ENCODE peak calls at places on chromosome X, in eight cellular contexts. R is uterus, W is HL-60, N is A549, P is neural progenitor cell, A is right lobe of liver, D is mucosa of descending colon, C is HepG2. K is an unnamed sample.

GRCh38 chrX:102154218-102154860 is 1.4 kb downstream of the BEX5 start:
- DNase-seq in W (no peak), P (peak; percentile 31), D (peak; percentile 9), N (no peak), R (no peak), A (no peak), C (no peak), K (no peak)

GRCh38 chrX:14920196-14920595 is 47.0 kb downstream of the MOSPD2 start:
- DNase-seq in A (no peak), C (no peak), W (no peak), D (no peak), R (no peak), N (no peak), P (no peak), K (no peak)

GRCh38 chrX:48278958-48279357 is 23.8 kb downstream of the SSX1 start:
- DNase-seq in D (no peak), R (no peak), W (no peak), N (peak; percentile 30), C (peak; percentile 0), A (no peak), P (no peak), K (peak; percentile 6)

GRCh38 chrX:5876984-5877655 is 351.5 kb downstream of the NLGN4X start:
- DNase-seq in D (peak; percentile 2), N (peak; percentile 30), A (no peak), P (peak; percentile 61), C (peak; percentile 0), R (no peak), W (peak; percentile 35), K (peak; percentile 20)

GRCh38 chrX:15903186-15903681 is 48.6 kb upstream of the AP1S2 start:
- DNase-seq in C (no peak), R (no peak), D (no peak), A (no peak), P (no peak), W (peak; percentile 60), N (no peak), K (no peak)

GRCh38 chrX:39438603-39439602 is 637.6 kb downstream of the MID1IP1 start:
- DNase-seq in D (no peak), P (peak; percentile 30), C (no peak), N (no peak), R (no peak), A (no peak), W (no peak), K (no peak)

GRCh38 chrX:129798888-129799287 is 19.1 kb downstream of the SASH3 start:
- DNase-seq in R (no peak), A (no peak), D (no peak), W (no peak), P (no peak), C (no peak), N (no peak), K (no peak)

GRCh38 chrX:37380920-37381319 is 31.8 kb downstream of the PRRG1 start:
- DNase-seq in C (peak; percentile 25), A (no peak), R (no peak), N (peak; percentile 39), P (no peak), W (no peak), D (peak; percentile 54), K (no peak)

GRCh38 chrX:17415242-17415815 is 40.3 kb downstream of the NHS start:
- DNase-seq in A (no peak), D (no peak), P (no peak), C (no peak), N (no peak), R (no peak), W (no peak), K (no peak)

GRCh38 chrX:65643786-65644111 is 23.7 kb upstream of the MSN start:
- DNase-seq in R (no peak), A (no peak), P (no peak), C (no peak), N (no peak), W (no peak), D (no peak), K (no peak)

GRCh38 chrX:9503261-9503660 is 38.4 kb downstream of the TBL1X start:
- DNase-seq in D (no peak), R (no peak), A (no peak), C (no peak), N (no peak), P (no peak), W (no peak), K (no peak)

GRCh38 chrX:24482823-24483410 is 17.8 kb downstream of the PDK3 start:
- DNase-seq in A (no peak), N (no peak), P (no peak), C (no peak), R (no peak), D (no peak), W (no peak), K (no peak)

GRCh38 chrX:138885886-138886285 is 174.4 kb upstream of the FGF13 start:
- DNase-seq in W (no peak), A (no peak), P (no peak), C (no peak), N (no peak), R (no peak), D (no peak), K (no peak)

GRCh38 chrX:32896132-32896531 is 315.2 kb downstream of the DMD start:
- DNase-seq in N (no peak), D (no peak), C (no peak), A (no peak), W (no peak), R (no peak), P (no peak), K (no peak)

GRCh38 chrX:118373538-118373937 is 27.6 kb downstream of the WDR44 start:
- DNase-seq in P (peak; percentile 25), R (no peak), A (peak; percentile 45), D (no peak), C (peak; percentile 30), N (no peak), W (no peak), K (no peak)

GRCh38 chrX:44842555-44843317 is 1.1 kb upstream of the DUSP21 start:
- DNase-seq in A (no peak), N (no peak), D (no peak), C (peak; percentile 5), R (no peak), P (no peak), W (no peak), K (no peak)

GRCh38 chrX:131262200-131262599 is 26.9 kb downstream of the IGSF1 start:
- DNase-seq in N (no peak), C (no peak), R (no peak), D (no peak), P (no peak), A (no peak), W (no peak), K (no peak)

DNA sequence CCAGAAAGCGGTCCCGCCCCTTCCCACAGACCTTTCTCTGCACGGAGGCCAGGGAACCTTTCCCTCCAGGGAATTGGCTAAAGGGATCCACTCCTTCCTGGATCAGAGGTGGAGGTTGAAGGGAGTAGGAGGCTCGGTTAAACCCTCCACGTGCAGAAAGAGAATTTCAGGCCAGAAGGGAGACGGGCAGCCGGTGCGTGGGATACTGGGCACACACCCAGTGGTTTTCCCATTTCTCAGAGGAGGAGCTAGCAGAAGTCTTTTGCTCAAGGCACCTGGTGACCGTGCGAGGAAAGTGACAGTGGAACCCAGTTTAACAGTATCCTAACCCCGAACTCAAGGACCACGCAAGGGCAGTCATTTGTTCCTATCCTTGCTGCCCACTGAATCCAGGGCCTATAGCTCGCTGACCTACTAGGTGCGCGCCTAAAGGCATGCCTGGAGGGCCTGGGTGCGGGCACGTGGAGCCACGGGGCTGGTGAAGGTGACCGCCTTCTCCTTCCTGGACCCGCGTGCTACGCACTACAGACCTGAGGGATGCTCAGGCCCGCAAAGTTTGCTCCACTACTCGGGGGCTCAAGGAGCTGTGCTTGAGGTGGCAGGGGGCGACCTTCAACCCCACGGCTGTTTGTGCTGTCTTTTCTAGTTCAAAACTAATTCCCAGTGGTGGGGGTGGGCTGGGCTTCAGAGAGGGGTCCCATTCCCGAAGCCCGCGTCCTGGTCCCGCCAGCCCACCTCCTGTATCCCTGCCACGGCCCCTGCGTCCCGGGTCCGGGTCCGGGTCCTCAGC is 584 bp upstream of the AFF2 start:
- DNase-seq in C (no peak), N (no peak), D (no peak), W (no peak), A (no peak), P (no peak), R (no peak), K (no peak)
- H3K4me3 ChIP-seq in C (no peak overlapping the region), N (no peak overlapping the region), D (no peak overlapping the region), W (peak overlapping the region; percentile 16), A (no peak overlapping the region), P (peak overlapping the region; percentile 36), R (no peak overlapping the region), K (no peak overlapping the region)

DNA sequence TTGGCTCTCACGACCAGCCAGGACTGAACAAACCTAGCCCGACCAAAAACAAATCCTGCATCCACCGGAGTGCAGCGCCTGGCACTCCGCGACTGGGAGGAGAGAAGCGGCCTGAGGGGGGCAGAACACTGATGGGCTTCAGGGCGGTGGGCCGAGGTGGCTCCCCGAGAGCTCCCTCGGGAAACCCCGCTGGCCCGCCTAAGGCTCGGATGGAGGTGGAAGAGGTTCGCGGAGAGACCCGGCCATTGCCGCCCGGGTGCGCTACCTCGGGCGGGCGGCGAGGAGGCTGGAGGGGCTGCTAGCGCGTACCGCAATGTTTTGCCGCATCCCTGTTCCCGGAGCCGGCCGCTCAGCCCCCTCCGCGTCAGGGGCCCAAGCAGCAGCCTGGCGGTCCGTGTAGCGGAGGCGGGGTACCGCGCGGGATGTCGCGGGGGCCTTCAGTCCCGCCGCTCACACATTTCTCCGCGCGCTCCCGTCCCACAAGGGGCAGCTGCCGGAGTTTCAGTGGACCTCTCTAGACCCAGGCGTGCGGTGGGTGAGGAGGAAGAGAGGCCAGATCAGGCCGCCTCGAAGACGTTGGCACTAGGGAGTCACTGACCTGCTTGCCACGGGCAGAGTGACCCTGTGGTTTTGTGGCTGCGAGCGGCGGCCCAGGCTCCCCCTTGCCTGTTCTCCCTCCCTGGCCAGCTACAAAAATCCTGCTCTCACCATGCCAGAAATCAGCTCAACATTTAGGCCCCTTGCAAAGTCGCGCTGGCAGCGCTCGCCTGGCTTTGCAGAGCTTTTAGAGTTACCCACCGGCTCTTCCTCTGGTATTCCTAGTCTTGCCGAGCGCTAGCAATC is 2.1 kb downstream of the SLITRK4 start:
- DNase-seq in D (no peak), W (no peak), N (no peak), C (no peak), P (peak; percentile 46), R (no peak), A (no peak), K (no peak)
- H3K4me3 ChIP-seq in D (no peak overlapping the region), W (no peak overlapping the region), N (no peak overlapping the region), C (no peak overlapping the region), P (peak overlapping the region; percentile 60), R (peak overlapping the region; percentile 9), A (peak overlapping the region; percentile 26), K (peak overlapping the region; percentile 45)

DNA sequence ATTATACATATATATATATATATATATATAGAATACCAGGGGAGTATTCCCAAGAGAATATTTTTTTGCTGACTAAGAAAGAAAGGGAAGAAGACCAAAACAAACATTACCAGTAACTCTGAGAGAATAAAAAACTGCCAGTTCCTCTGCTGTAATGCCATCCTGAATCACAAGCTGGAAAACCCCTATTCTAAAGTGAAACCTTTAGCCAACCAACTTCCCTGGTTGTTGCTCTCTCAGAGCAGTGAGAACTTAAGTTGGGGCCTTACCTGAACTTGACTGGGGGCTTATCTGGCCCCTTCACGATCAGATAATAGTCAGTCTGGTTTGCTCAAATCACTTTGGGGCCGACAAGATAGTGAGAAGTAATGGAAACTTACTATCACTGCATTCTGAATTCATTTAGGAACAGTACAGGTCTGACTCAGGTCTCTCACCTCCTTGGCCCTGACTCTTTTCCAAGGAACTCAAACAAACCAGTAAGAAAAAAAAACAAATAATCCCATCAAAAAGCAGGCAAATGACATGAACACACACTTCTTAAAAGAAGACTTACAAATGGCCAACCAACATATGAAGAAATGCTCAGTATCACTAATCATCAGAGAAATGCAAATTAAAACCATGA is 62.5 kb downstream of the CD40LG start:
- DNase-seq in D (no peak), P (no peak), A (no peak), W (no peak), N (no peak), C (no peak), R (no peak), K (no peak)
- H3K4me3 ChIP-seq in D (no peak overlapping the region), P (no peak overlapping the region), A (no peak overlapping the region), W (no peak overlapping the region), N (no peak overlapping the region), C (no peak overlapping the region), R (no peak overlapping the region), K (no peak overlapping the region)

GRCh38 chrX:73728518-73729023 is 165.6 kb downstream of the CHIC1 start:
- DNase-seq in D (no peak), P (peak; percentile 38), W (no peak), A (no peak), R (no peak), C (no peak), N (no peak), K (peak; percentile 40)
- H3K4me3 ChIP-seq in D (no peak overlapping the region), P (no peak overlapping the region), W (no peak overlapping the region), A (no peak overlapping the region), R (no peak overlapping the region), C (no peak overlapping the region), N (no peak overlapping the region), K (no peak overlapping the region)